ENCODE peak calls at places on chromosomes 5 and 9, in five cellular contexts. R, H, Z, F and T are unnamed samples.
A peak's percentile ranks its signal among the peaks of the same experiment; 100 is the strongest.

GRCh38 chr9:87865626-87866025 is 17.1 kb upstream of the SPATA31E1 start:
- DNase-seq in R (no peak), H (peak; percentile 49), Z (no peak), F (no peak), T (peak; percentile 78)

GRCh38 chr5:127739807-127740384 is 36.7 kb downstream of the CCDC192 start:
- DNase-seq in H (no peak), F (no peak), Z (no peak), R (no peak), T (no peak)

GRCh38 chr9:105405514-105406131 is 42.2 kb upstream of the FSD1L start:
- DNase-seq in R (peak; percentile 62), F (no peak), H (no peak), Z (peak; percentile 9), T (peak; percentile 4)

GRCh38 chr5:72597456-72597948 is 90.3 kb upstream of the ZNF366 start:
- DNase-seq in R (no peak), F (peak; percentile 80), Z (no peak), H (peak; percentile 6), T (peak; percentile 13)

GRCh38 chr9:124873664-124874063 is 11.7 kb downstream of the ARPC5L start:
- DNase-seq in F (peak; percentile 85), R (no peak), Z (no peak), H (no peak), T (no peak)

GRCh38 chr5:56734066-56734766 is 81.1 kb upstream of the MAP3K1 start:
- DNase-seq in F (no peak), Z (no peak), R (no peak), H (no peak), T (no peak)

GRCh38 chr5:142432369-142432863 is 107.6 kb upstream of the SPRY4 start:
- DNase-seq in H (no peak), R (peak; percentile 47), F (no peak), Z (no peak), T (no peak)

GRCh38 chr5:140011297-140011802 is 31.7 kb downstream of the NRG2 start:
- DNase-seq in F (peak; percentile 75), Z (no peak), R (no peak), H (no peak), T (no peak)

GRCh38 chr5:160693831-160694473 is 158.1 kb downstream of the ATP10B start:
- DNase-seq in F (no peak), H (no peak), Z (no peak), R (no peak), T (no peak)

GRCh38 chr5:173645437-173645807 is 29.0 kb upstream of the BOD1 start:
- DNase-seq in Z (no peak), H (no peak), R (no peak), F (peak; percentile 39), T (peak; percentile 24)

GRCh38 chr5:35926389-35927051 is 11.9 kb downstream of the CAPSL start:
- DNase-seq in R (peak; percentile 75), H (peak; percentile 43), Z (peak; percentile 28), F (peak; percentile 66), T (peak; percentile 24)

GRCh38 chr5:36934740-36935356 is 58.3 kb downstream of the NIPBL start:
- DNase-seq in H (no peak), R (peak; percentile 11), F (no peak), Z (no peak), T (no peak)

GRCh38 chr9:22238809-22239684 is 207.6 kb upstream of the DMRTA1 start:
- DNase-seq in R (no peak), Z (no peak), F (no peak), H (peak; percentile 7), T (peak; percentile 72)

GRCh38 chr5:101995585-101995984 is 300.5 kb downstream of the SLCO4C1 start:
- DNase-seq in H (no peak), R (no peak), Z (no peak), F (no peak), T (no peak)

GRCh38 chr9:116979461-116979860 is 292.4 kb downstream of the TRIM32 start:
- DNase-seq in Z (no peak), H (peak; percentile 12), F (peak; percentile 22), R (no peak), T (peak; percentile 56)

GRCh38 chr9:12973702-12974101 is 198.9 kb downstream of the LURAP1L start:
- DNase-seq in R (no peak), Z (no peak), H (no peak), F (no peak), T (no peak)

GRCh38 chr9:116700882-116701836 is 14.1 kb downstream of the TRIM32 start:
- DNase-seq in H (no peak), F (no peak), Z (no peak), R (no peak), T (no peak)

GRCh38 chr9:137462396-137463193 is 3.5 kb upstream of the NSMF start:
- DNase-seq in H (no peak), Z (no peak), F (no peak), R (no peak), T (no peak)

GRCh38 chr5:176994460-176995121 is 12.0 kb downstream of the UIMC1 start:
- DNase-seq in R (no peak), F (peak; percentile 66), H (no peak), Z (no peak), T (no peak)

GRCh38 chr5:94893404-94894145 is 275.1 kb downstream of the SLF1 start:
- DNase-seq in R (no peak), Z (no peak), H (no peak), F (peak; percentile 5), T (peak; percentile 7)

GRCh38 chr9:111287127-111287526 is 42.9 kb downstream of the OR2K2 start:
- DNase-seq in R (no peak), H (no peak), Z (no peak), F (peak; percentile 14), T (peak; percentile 7)

GRCh38 chr5:58133631-58134296 is 326.1 kb downstream of the PLK2 start:
- DNase-seq in H (no peak), F (peak; percentile 11), R (no peak), Z (no peak), T (no peak)

GRCh38 chr5:138626333-138626944 is 51.2 kb upstream of the HSPA9 start:
- DNase-seq in R (no peak), H (no peak), Z (no peak), F (no peak), T (no peak)

GRCh38 chr5:172868436-172868923 is 34.4 kb downstream of the ERGIC1 start:
- DNase-seq in F (peak; percentile 80), R (no peak), H (peak; percentile 64), Z (no peak), T (peak; percentile 83)

GRCh38 chr5:172364773-172365172 is 81.2 kb upstream of the UBTD2 start:
- DNase-seq in R (peak; percentile 8), F (no peak), H (no peak), Z (no peak), T (no peak)

GRCh38 chr9:88766778-88767503 is 224.3 kb upstream of the S1PR3 start:
- DNase-seq in H (no peak), F (peak; percentile 36), R (no peak), Z (no peak), T (peak; percentile 2)

GRCh38 chr9:71885467-71885866 is 25.5 kb downstream of the ABHD17B start:
- DNase-seq in R (no peak), F (no peak), H (no peak), Z (no peak), T (no peak)

GRCh38 chr5:57816108-57816507 is 333.5 kb upstream of the ACTBL2 start:
- DNase-seq in Z (no peak), H (peak; percentile 49), R (no peak), F (peak; percentile 99), T (peak; percentile 97)

GRCh38 chr5:133327946-133328401 is 276.2 kb downstream of the HSPA4 start:
- DNase-seq in Z (no peak), R (no peak), F (no peak), H (no peak), T (no peak)

GRCh38 chr5:150394912-150395689 is 17.6 kb downstream of the CD74 start:
- DNase-seq in R (no peak), H (no peak), F (no peak), Z (no peak), T (no peak)

GRCh38 chr5:180208435-180209081 is 453 bp downstream of the RASGEF1C start:
- DNase-seq in Z (no peak), H (peak; percentile 61), R (peak; percentile 22), F (no peak), T (peak; percentile 24)

GRCh38 chr5:30194595-30194994 is 998.9 kb upstream of the CDH6 start:
- DNase-seq in Z (no peak), F (no peak), R (no peak), H (no peak), T (no peak)

GRCh38 chr5:68344447-68345111 is 129.0 kb downstream of the PIK3R1 start:
- DNase-seq in H (no peak), Z (no peak), R (peak; percentile 40), F (peak; percentile 83), T (peak; percentile 45)

GRCh38 chr9:104200456-104200994 is 106.4 kb downstream of the SMC2 start:
- DNase-seq in Z (no peak), H (no peak), F (no peak), R (no peak), T (no peak)